ENCODE peak calls at places on chromosome 2, in five cellular contexts. O is Daoy, X is caudate nucleus, P is NCI-H748 treated with DMSO at 0.1 percent for 48 hours, V is OCI-M1. H is an unnamed sample.
A peak's percentile ranks its signal among the peaks of the same experiment; 100 is the strongest.

GRCh38 chr2:28462122-28462521 is 33.7 kb upstream of the PLB1 start:
- DNase-seq in P (no peak), X (no peak), O (no peak), V (no peak), H (no peak)

GRCh38 chr2:190328748-190329147 is 9.1 kb upstream of the HIBCH start:
- DNase-seq in O (no peak), X (no peak), P (no peak), V (peak; percentile 30), H (no peak)

GRCh38 chr2:237293966-237294365 is 120.0 kb downstream of the COL6A3 start:
- DNase-seq in O (no peak), P (no peak), V (no peak), X (no peak), H (no peak)

GRCh38 chr2:210527286-210527685 is 29.1 kb upstream of the CPS1 start:
- DNase-seq in P (no peak), V (no peak), O (no peak), X (no peak), H (no peak)

GRCh38 chr2:30706534-30707303 is 100.5 kb downstream of the CAPN13 start:
- DNase-seq in O (peak; percentile 81), X (peak; percentile 15), P (no peak), V (peak; percentile 82), H (peak; percentile 91)

GRCh38 chr2:135299656-135300244 is 231.3 kb downstream of the ZRANB3 start:
- DNase-seq in X (no peak), V (peak; percentile 3), P (no peak), O (no peak), H (no peak)

GRCh38 chr2:191335875-191336464 is 90.8 kb downstream of the MYO1B start:
- DNase-seq in X (no peak), V (no peak), P (no peak), O (no peak), H (no peak)

GRCh38 chr2:188524519-188525113 is 232.9 kb downstream of the GULP1 start:
- DNase-seq in O (peak; percentile 28), P (peak; percentile 50), X (no peak), V (peak; percentile 79), H (no peak)

GRCh38 chr2:234592541-234592940 is 95.7 kb upstream of the ARL4C start:
- DNase-seq in O (no peak), P (no peak), X (no peak), V (no peak), H (no peak)

GRCh38 chr2:28269019-28269784 is 123.5 kb upstream of the FOSL2 start:
- DNase-seq in X (no peak), V (peak; percentile 89), P (no peak), O (peak; percentile 70), H (no peak)

GRCh38 chr2:110867078-110867477 is 134.7 kb downstream of the ACOXL start:
- DNase-seq in X (no peak), P (no peak), V (no peak), O (no peak), H (no peak)

GRCh38 chr2:151765760-151766159 is 31.5 kb upstream of the NEB start:
- DNase-seq in O (peak; percentile 26), V (no peak), P (peak; percentile 29), X (no peak), H (no peak)

GRCh38 chr2:20351555-20352229 is 1.0 kb upstream of the PUM2 start:
- DNase-seq in X (no peak), O (no peak), V (no peak), P (peak; percentile 64), H (no peak)

GRCh38 chr2:233047667-233048066 is 12.5 kb upstream of the INPP5D start:
- DNase-seq in X (no peak), V (no peak), O (no peak), P (no peak), H (no peak)

GRCh38 chr2:237045449-237045848 is 40.2 kb upstream of the COPS8 start:
- DNase-seq in X (no peak), P (no peak), O (no peak), V (no peak), H (no peak)

GRCh38 chr2:241808701-241809382 is at the start of gene NEU4:
- DNase-seq in P (no peak), V (no peak), X (no peak), O (no peak), H (no peak)

GRCh38 chr2:196331143-196331542 is 159.8 kb upstream of the STK17B start:
- DNase-seq in V (peak; percentile 81), X (no peak), O (peak; percentile 72), P (peak; percentile 83), H (no peak)

GRCh38 chr2:10405441-10405840 is 42.7 kb downstream of the ODC1 start:
- DNase-seq in V (no peak), O (peak; percentile 97), X (peak; percentile 13), P (no peak), H (no peak)

GRCh38 chr2:133737597-133737996 is 169.3 kb upstream of the NCKAP5 start:
- DNase-seq in P (no peak), X (no peak), V (no peak), O (no peak), H (no peak)

H was measured in D721Med.